ENCODE peak calls at places on chromosomes 6 and 20, in nine cellular contexts. S is breast epithelium, Z is HCT116, X is heart left ventricle, W is PC-9, E is WERI-Rb-1, A is OCI-LY7, L is SJSA1, Y is NT2/D1. M is an unnamed sample.

GRCh38 chr6:41430875-41431274 is 95.5 kb downstream of the NCR2 start:
- DNase-seq in S (no peak), Z (peak; percentile 39), X (no peak), W (peak; percentile 56), E (peak; percentile 48), A (no peak), L (peak; percentile 60), Y (no peak), M (peak; percentile 67)

GRCh38 chr20:3932277-3933073 is 43.3 kb downstream of the PANK2 start:
- DNase-seq in S (no peak), Z (no peak), X (no peak), W (no peak), E (no peak), A (no peak), L (peak; percentile 53), Y (no peak), M (no peak)

GRCh38 chr6:107624050-107624449 is 134.1 kb downstream of the SOBP start:
- DNase-seq in S (no peak), Z (no peak), X (no peak), W (peak; percentile 50), E (no peak), A (no peak), L (no peak), Y (no peak), M (no peak)

GRCh38 chr6:98976674-98977365 is 29.1 kb upstream of the FBXL4 start:
- DNase-seq in S (no peak), Z (no peak), X (no peak), W (no peak), E (no peak), A (no peak), L (no peak), Y (no peak), M (no peak)

GRCh38 chr20:33995053-33995816 is 1.5 kb downstream of the RALY start:
- DNase-seq in S (no peak), Z (no peak), X (no peak), W (no peak), E (no peak), A (peak; percentile 24), L (no peak), Y (no peak), M (no peak)

GRCh38 chr6:81614292-81614691 is 138.2 kb downstream of the TENT5A start:
- DNase-seq in S (no peak), Z (no peak), X (no peak), W (no peak), E (no peak), A (no peak), L (peak; percentile 28), Y (no peak), M (no peak)

GRCh38 chr6:117169781-117170281 is 95.5 kb upstream of the VGLL2 start:
- DNase-seq in S (no peak), Z (no peak), X (no peak), W (no peak), E (no peak), A (no peak), L (peak; percentile 91), Y (no peak), M (no peak)

GRCh38 chr6:130206474-130206873 is 16.3 kb downstream of the SAMD3 start:
- DNase-seq in S (no peak), Z (no peak), X (no peak), W (no peak), E (no peak), A (no peak), L (no peak), Y (no peak), M (no peak)

DNA sequence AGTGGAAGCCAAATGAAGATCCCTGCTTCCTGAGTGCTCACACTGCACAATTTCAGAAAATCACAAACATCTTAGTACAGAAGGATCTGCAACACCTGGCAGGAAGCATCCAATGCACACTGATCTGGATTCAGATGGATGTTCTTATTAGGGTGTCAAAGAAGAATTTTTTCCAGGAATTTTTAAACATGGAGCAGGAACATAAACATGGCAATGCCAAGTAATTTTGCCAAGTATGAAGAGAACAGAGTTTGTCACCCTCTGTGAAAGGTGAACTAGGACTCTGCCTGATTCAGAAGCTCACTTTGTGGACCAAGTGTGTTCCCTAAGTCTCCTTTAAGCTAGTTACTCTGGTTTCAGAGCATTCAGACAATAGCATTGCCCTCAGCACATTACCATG is 208.5 kb downstream of the EPHA7 start:
- DNase-seq in S (no peak), Z (no peak), X (no peak), W (no peak), E (no peak), A (no peak), L (no peak), Y (no peak), M (no peak)
- H3K9me3 ChIP-seq in S (peaks cover 5% of the 10 kb centered on the region), Z (peaks cover 3% of the 10 kb centered on the region), X (no peaks in the 10 kb centered on the region), W (no peaks in the 10 kb centered on the region), E (no peaks in the 10 kb centered on the region), A (no peaks in the 10 kb centered on the region), L (no peaks in the 10 kb centered on the region), Y (no peaks in the 10 kb centered on the region), M (no peaks in the 10 kb centered on the region)

GRCh38 chr6:23176883-23177282 is 607.5 kb downstream of the HDGFL1 start:
- DNase-seq in S (no peak), Z (no peak), X (no peak), W (no peak), E (peak; percentile 50), A (no peak), L (no peak), Y (no peak), M (no peak)

GRCh38 chr6:23181301-23182110 is 612.1 kb downstream of the HDGFL1 start:
- DNase-seq in S (no peak), Z (no peak), X (no peak), W (no peak), E (no peak), A (no peak), L (no peak), Y (no peak), M (no peak)

GRCh38 chr6:23176471-23176870 is 607.1 kb downstream of the HDGFL1 start:
- DNase-seq in S (no peak), Z (no peak), X (no peak), W (no peak), E (no peak), A (no peak), L (no peak), Y (no peak), M (no peak)

GRCh38 chr6:23180504-23181293 is 611.3 kb downstream of the HDGFL1 start:
- DNase-seq in S (no peak), Z (no peak), X (peak; percentile 85), W (no peak), E (peak; percentile 44), A (no peak), L (no peak), Y (no peak), M (no peak)

GRCh38 chr6:23179994-23180393 is 610.6 kb downstream of the HDGFL1 start:
- DNase-seq in S (no peak), Z (no peak), X (no peak), W (no peak), E (no peak), A (no peak), L (no peak), Y (no peak), M (no peak)
- H3K9me3 ChIP-seq in S (no peaks in the 10 kb centered on the region), Z (peaks cover 4% of the 10 kb centered on the region), X (no peaks in the 10 kb centered on the region), W (peaks cover 5% of the 10 kb centered on the region), E (no peaks in the 10 kb centered on the region), A (no peaks in the 10 kb centered on the region), L (no peaks in the 10 kb centered on the region), Y (no peaks in the 10 kb centered on the region), M (no peaks in the 10 kb centered on the region)

GRCh38 chr6:52672422-52673025 is 1.6 kb downstream of the TMEM14A start:
- DNase-seq in S (no peak), Z (peak; percentile 52), X (no peak), W (peak; percentile 71), E (no peak), A (no peak), L (peak; percentile 27), Y (no peak), M (no peak)

GRCh38 chr6:52675372-52675771 is 4.5 kb downstream of the TMEM14A start:
- DNase-seq in S (no peak), Z (no peak), X (no peak), W (no peak), E (no peak), A (no peak), L (no peak), Y (no peak), M (no peak)

GRCh38 chr6:52666523-52666922 is 4.4 kb upstream of the TMEM14A start:
- DNase-seq in S (no peak), Z (no peak), X (no peak), W (no peak), E (no peak), A (no peak), L (no peak), Y (no peak), M (no peak)

GRCh38 chr6:52667572-52667971 is 3.3 kb upstream of the TMEM14A start:
- DNase-seq in S (no peak), Z (no peak), X (no peak), W (no peak), E (no peak), A (peak; percentile 78), L (no peak), Y (no peak), M (no peak)

DNA sequence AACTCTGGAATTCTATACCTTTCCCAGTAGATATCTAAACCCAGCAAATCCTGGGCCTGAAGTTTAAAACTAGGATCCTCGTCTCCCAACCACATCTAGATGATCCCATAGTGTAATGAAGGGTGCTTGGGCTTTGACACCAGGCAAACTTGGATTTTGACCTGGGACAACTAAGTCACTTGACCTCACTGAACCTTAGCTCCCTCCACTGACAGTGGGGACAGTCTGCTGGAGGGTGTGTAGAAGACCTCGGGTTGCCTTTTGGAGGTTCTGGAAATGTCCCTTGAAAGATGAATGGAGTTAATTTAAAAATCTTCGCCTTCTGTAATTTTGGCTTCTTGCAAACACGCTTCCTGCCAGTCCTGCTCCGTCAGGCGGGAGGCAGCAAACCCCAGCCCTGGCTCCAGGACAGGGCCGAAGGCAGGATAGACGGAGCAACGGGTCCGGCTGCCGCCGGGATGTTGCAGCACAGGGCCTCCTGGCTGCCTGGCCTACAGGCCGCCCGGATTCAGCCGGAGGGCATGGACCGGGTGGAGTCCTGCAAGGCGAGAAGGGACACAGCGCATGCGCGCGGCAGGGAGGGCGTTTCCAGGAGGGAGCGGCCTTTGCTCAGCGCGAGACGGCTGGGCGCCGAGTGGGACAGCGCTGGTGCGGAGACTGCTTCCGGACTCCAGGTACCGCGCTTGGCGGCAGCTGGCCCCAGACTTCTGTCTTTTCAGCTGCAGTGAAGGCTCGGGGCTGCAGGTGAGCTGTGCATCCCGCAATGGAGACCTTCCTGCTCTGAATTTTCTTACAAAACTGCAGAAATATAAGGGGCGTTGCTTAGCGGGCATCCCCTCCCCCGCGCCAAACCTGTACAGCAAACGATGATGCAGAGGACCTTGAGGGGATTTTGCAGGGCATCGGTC is at the start of gene TMEM14A:
- DNase-seq in S (peak; percentile 84), Z (peak; percentile 89), X (peak; percentile 97), W (peak; percentile 85), E (peak; percentile 100), A (peak; percentile 92), L (peak; percentile 82), Y (peak; percentile 91), M (peak; percentile 53)
- H3K9me3 ChIP-seq in S (no peaks in the 10 kb centered on the region), Z (no peaks in the 10 kb centered on the region), X (no peaks in the 10 kb centered on the region), W (no peaks in the 10 kb centered on the region), E (no peaks in the 10 kb centered on the region), A (no peaks in the 10 kb centered on the region), L (no peaks in the 10 kb centered on the region), Y (no peaks in the 10 kb centered on the region), M (no peaks in the 10 kb centered on the region)

DNA sequence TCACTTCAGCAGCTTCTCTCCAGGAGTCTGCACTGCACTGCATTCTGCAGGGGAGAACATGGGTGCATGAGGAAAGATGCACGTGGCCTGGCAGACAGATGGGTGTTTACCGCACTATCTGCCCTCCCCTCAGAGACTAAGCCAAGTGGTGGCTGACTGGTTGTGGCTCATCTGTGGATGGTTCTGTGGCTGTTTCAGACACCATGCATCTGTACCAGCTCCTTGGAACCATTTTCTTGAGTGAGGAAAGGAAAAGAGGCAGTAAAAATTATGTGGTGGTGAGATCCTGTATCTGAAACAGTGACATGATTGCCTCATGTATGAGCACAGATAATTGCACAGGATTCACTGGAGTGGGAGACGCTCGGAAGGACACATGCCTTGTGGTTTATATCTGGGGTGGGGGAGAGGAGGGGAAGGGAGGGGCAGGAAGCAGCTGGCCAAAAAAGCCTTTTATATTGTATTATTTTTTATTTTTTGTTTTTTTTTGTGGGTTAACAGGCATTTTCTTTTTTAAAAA is 161.7 kb downstream of the ERMARD start:
- DNase-seq in S (no peak), Z (no peak), X (no peak), W (no peak), E (no peak), A (no peak), L (no peak), Y (no peak), M (no peak)
- H3K9me3 ChIP-seq in S (no peaks in the 10 kb centered on the region), Z (no peaks in the 10 kb centered on the region), X (no peaks in the 10 kb centered on the region), W (no peaks in the 10 kb centered on the region), E (no peaks in the 10 kb centered on the region), A (no peaks in the 10 kb centered on the region), L (peaks cover 16% of the 10 kb centered on the region), Y (no peaks in the 10 kb centered on the region), M (no peaks in the 10 kb centered on the region)

M was measured in ascending aorta.